ENCODE peak calls at places on chromosomes 4 and X, in four cellular contexts. S is mesenchymal stem cell, M is SK-N-SH, D is fibroblast of lung. H is an unnamed sample. For H3K9me3 and H3K4me1, the result is how much of the 10 kb centered on the place peaks cover.

GRCh38 chr4:6955261-6955911 is 45.8 kb downstream of the TBC1D14 start:
- DNase-seq in S (no peak), M (no peak), D (no peak), H (no peak)

GRCh38 chr4:76199664-76200211 is 13.9 kb downstream of the SCARB2 start:
- DNase-seq in S (peak), M (no peak), D (peak), H (peak)

GRCh38 chr4:177051473-177052060 is 258.1 kb upstream of the NEIL3 start:
- DNase-seq in S (peak), M (peak), D (peak), H (peak)

GRCh38 chrX:104707572-104707971 is 141.6 kb downstream of the IL1RAPL2 start:
- DNase-seq in S (no peak), M (no peak), D (no peak), H (no peak)

GRCh38 chrX:41737065-41737464 is 13.1 kb downstream of the GPR82 start:
- DNase-seq in S (no peak), M (no peak), D (peak), H (peak)

GRCh38 chr4:188778880-188779279 is 639.6 kb downstream of the TRIML1 start:
- DNase-seq in S (peak), M (no peak), D (peak), H (no peak)

GRCh38 chr4:161604516-161605300 is 559.1 kb downstream of the FSTL5 start:
- DNase-seq in S (no peak), M (no peak), D (no peak), H (no peak)

GRCh38 chrX:13279279-13280009 is 40.4 kb downstream of the ATXN3L start:
- DNase-seq in S (no peak), M (no peak), D (no peak), H (no peak)

GRCh38 chr4:21134994-21135393 is 434.7 kb downstream of the PACRGL start:
- DNase-seq in S (peak), M (peak), D (peak), H (no peak)

GRCh38 chr4:145098675-145099037 is 545 bp downstream of the ABCE1 start:
- DNase-seq in S (peak), M (peak), D (peak), H (no peak)

GRCh38 chrX:73401591-73402266 is 45.1 kb upstream of the CDX4 start:
- DNase-seq in S (no peak), M (no peak), D (no peak), H (no peak)

GRCh38 chrX:9494806-9495205 is 29.9 kb downstream of the TBL1X start:
- DNase-seq in S (peak), M (no peak), D (peak), H (no peak)

GRCh38 chr4:142875117-142875516 is 29.0 kb upstream of the INPP4B start:
- DNase-seq in S (no peak), M (no peak), D (no peak), H (peak)

GRCh38 chr4:65535128-65535527 is 135.2 kb downstream of the EPHA5 start:
- DNase-seq in S (no peak), M (no peak), D (no peak), H (no peak)

GRCh38 chrX:152842772-152843338 is 12.0 kb downstream of the NSDHL start:
- DNase-seq in S (no peak), M (no peak), D (no peak), H (no peak)

GRCh38 chr4:44160776-44161377 is 287.7 kb downstream of the KCTD8 start:
- DNase-seq in S (no peak), M (no peak), D (no peak), H (no peak)

GRCh38 chr4:27270435-27270834 is 409.8 kb downstream of the STIM2 start:
- DNase-seq in S (no peak), M (no peak), D (no peak), H (no peak)

GRCh38 chrX:101803451-101803850 is 128.4 kb downstream of the ZMAT1 start:
- DNase-seq in S (peak), M (no peak), D (peak), H (no peak)

GRCh38 chrX:122269243-122269781 is 914.8 kb upstream of the GRIA3 start:
- DNase-seq in S (no peak), M (no peak), D (no peak), H (no peak)

GRCh38 chr4:181968371-181968770 is 274.8 kb upstream of the TENM3 start:
- DNase-seq in S (no peak), M (no peak), D (peak), H (no peak)

GRCh38 chr4:1881709-1882108 is 10.5 kb downstream of the NSD2 start:
- DNase-seq in S (no peak), M (no peak), D (no peak), H (no peak)

GRCh38 chrX:136626237-136626636 is 21.7 kb upstream of the CD40LG start:
- DNase-seq in S (no peak), M (no peak), D (no peak), H (no peak)

GRCh38 chr4:6272863-6273660 is 3.4 kb downstream of the WFS1 start:
- DNase-seq in S (peak), M (peak), D (peak), H (no peak)

GRCh38 chrX:147537172-147537571 is 374.5 kb upstream of the FMR1 start:
- DNase-seq in S (no peak), M (no peak), D (no peak), H (no peak)

GRCh38 chrX:115898382-115899001 is 272.1 kb upstream of the AGTR2 start:
- DNase-seq in S (no peak), M (peak), D (no peak), H (peak)

GRCh38 chr4:139036885-139037284 is 21.3 kb downstream of the NOCT start:
- DNase-seq in S (no peak), M (no peak), D (no peak), H (no peak)

GRCh38 chr4:183906736-183907651 is 1.9 kb downstream of the STOX2 start:
- DNase-seq in S (peak), M (peak), D (peak), H (no peak)

GRCh38 chr4:40306991-40307390 is 28.1 kb upstream of the CHRNA9 start:
- DNase-seq in S (no peak), M (no peak), D (no peak), H (peak)

GRCh38 chrX:46865281-46865680 is 28.4 kb downstream of the RP2 start:
- DNase-seq in S (peak), M (no peak), D (peak), H (no peak)

GRCh38 chr4:110290511-110290910 is 92.1 kb upstream of the ELOVL6 start:
- DNase-seq in S (no peak), M (no peak), D (no peak), H (no peak)

GRCh38 chrX:154593201-154593600 is 8.3 kb downstream of the CTAG1A start:
- DNase-seq in S (no peak), M (no peak), D (no peak), H (no peak)
- H3K9me3 ChIP-seq in S (under half), M (under half), D (under half), H (under half)

GRCh38 chr4:185642907-185643306 is 107.6 kb upstream of the PDLIM3 start:
- DNase-seq in S (no peak), M (no peak), D (no peak), H (no peak)

GRCh38 chr4:185640809-185641675 is 105.7 kb upstream of the PDLIM3 start:
- DNase-seq in S (peak), M (peak), D (peak), H (peak)

GRCh38 chr4:185637162-185637875 is 102.0 kb upstream of the PDLIM3 start:
- DNase-seq in S (no peak), M (no peak), D (no peak), H (no peak)

GRCh38 chr4:185638093-185638492 is 102.8 kb upstream of the PDLIM3 start:
- DNase-seq in S (no peak), M (no peak), D (no peak), H (no peak)

DNA sequence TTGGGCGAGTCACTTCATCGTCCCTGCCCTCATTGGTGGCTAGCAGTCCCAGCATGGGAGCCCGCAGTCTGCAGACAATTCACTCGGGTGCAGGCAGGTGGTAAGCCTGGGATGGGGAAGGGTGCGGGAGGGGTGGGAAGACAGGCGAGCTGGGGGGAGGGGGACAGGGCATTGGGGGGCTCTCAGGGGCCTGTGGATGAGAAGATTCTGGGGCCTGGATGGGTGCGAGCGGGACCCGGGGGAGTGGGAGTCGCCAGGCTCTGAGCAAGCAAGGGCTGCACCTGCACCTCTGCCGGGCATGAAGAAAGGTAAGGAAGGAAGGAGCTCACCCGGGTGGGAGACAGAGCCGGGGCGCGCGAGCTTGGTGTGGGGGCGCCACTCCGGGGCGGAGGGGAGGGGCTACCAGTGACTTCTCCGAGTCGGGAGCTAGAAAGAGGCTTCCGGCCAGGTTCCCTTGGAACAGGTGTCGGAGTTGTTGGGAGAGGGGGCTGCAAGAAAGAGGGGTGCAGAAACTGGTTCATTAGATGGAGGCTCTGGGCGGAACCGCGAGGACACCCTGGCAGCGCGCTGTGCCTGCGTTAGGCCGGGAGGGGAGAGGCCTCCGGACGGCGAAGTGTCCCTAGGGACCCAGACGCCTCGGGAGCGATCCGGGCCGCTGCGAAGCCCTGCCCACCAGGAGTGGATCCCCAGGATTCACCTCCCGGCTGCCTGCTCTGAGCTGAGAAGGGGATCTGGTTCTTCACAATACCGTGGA is 103.4 kb upstream of the PDLIM3 start:
- DNase-seq in S (peak), M (peak), D (no peak), H (no peak)
- H2AFZ ChIP-seq in S (no peak), M (no peak), D (no peak), H (no peak)

GRCh38 chr4:38386011-38386551 is 277.9 kb upstream of the KLF3 start:
- DNase-seq in S (no peak), M (no peak), D (no peak), H (no peak)
- H3K4me1 ChIP-seq in S (under half), M (under half), D (under half), H (under half)

DNA sequence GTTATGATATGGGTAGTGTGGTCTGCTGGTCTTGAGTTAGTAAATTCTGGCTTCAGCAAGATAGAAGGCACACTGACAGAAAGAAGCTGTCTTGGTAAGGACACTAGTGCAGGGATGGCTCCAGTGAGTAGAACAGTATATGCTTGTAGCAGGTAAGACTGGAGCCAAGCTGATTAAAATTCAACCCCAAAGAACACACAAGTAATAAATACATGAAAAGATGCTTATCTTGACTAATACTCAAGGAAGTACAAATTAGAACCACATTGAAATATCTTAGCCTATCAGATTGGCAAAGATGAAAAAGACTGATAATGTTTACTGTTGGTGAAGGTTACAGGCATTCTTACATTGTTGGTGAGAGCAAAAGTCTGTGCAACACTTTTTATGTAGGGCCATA is 2.0 kb upstream of the IL9R start:
- DNase-seq in S (no peak), M (no peak), D (no peak), H (no peak)
- H3K9me3 ChIP-seq in S (under half), M (under half), D (under half), H (under half)

DNA sequence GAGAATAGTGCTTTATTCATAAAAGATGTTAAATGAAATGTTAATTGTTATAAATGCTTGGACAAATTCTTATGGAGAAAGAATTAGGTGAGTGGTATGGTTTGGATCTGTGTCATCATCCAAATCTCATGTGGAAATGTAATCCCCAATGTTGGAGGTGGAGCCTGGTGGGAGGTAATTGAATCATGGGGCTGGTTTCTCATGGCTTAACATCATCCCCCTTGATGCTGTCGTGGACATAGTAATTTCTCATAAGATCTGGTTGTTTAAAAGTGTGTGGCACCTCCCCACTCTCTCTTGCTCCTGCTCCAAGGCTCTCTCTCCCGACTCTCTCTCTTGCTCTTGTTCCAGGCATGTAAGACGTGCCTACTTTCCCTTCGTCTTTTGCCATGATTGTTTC is 22.5 kb downstream of the GYPE start:
- DNase-seq in S (no peak), M (no peak), D (no peak), H (no peak)
- H2AFZ ChIP-seq in S (no peak), M (no peak), D (no peak), H (no peak)

DNA sequence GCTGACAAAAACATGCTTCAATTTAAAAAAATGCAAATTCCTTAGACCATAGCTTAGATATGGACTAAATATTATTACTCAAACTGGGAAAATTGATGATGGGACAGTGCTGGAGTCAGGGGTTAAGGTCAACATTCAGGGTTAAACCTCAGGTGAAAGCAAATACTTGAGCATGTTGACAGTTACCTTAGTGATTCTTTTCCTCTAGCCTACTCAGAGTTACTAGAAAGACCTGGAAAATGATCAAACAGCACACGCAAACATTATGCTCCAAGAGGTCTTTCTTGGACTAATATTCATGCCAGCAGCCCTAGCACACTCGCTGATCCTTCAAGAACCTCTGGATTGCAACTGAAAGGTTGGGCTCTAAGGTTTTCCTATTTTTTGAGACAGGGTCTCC is 10.8 kb downstream of the IGFBP7 start:
- DNase-seq in S (no peak), M (no peak), D (no peak), H (no peak)
- H3K4me1 ChIP-seq in S (under half), M (under half), D (under half), H (under half)

GRCh38 chrX:47976254-47977151 is 27.3 kb downstream of the ZNF182 start:
- DNase-seq in S (no peak), M (no peak), D (no peak), H (no peak)
- H3K9me3 ChIP-seq in S (half or more), M (half or more), D (under half), H (under half)

DNA sequence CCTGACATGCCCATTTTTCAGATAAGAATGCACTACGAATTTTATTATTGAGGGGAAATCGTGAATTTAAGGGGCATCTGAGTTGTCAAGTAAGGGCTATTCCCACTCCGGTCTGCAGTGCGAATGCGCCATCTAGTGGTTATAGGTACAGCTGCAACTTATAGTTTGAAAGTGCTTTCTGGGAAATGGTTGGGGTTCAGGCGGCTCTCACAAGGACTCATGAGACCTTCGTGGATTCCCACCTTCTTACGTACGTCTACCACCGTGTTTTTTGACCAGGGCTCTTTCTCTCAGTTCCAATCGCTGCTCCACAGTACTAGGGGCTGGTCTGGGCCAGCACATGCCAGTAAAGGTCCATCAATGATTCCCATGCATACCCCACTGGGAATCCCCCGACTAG is 12.3 kb downstream of the MSL3 start:
- DNase-seq in S (peak), M (peak), D (peak), H (peak)
- H2AFZ ChIP-seq in S (no peak), M (peak), D (no peak), H (no peak)